ENCODE peak calls at places on chromosomes 2 and 18, in seven cellular contexts. D, I, M, L, F, O and G are unnamed samples.

GRCh38 chr2:136439277-136439676 is 321.3 kb upstream of the CXCR4 start:
- DNase-seq in D (no peak), I (no peak), M (no peak), L (no peak), F (no peak), O (no peak), G (peak)

GRCh38 chr2:1440581-1440980 is 27.3 kb downstream of the TPO start:
- DNase-seq in D (no peak), I (no peak), M (no peak), L (no peak), F (no peak), O (no peak), G (no peak)

GRCh38 chr18:55588876-55589595 is 1.0 kb upstream of the TCF4 start:
- DNase-seq in D (no peak), I (no peak), M (no peak), L (peak), F (peak), O (no peak), G (peak)

GRCh38 chr2:120066708-120067547 is 54.1 kb downstream of the EPB41L5 start:
- DNase-seq in D (no peak), I (no peak), M (no peak), L (peak), F (peak), O (no peak), G (no peak)

GRCh38 chr2:105296017-105296611 is 33.4 kb downstream of the TGFBRAP1 start:
- DNase-seq in D (no peak), I (no peak), M (no peak), L (peak), F (no peak), O (no peak), G (no peak)

GRCh38 chr2:181275643-181276070 is 181.5 kb upstream of the ITGA4 start:
- DNase-seq in D (no peak), I (no peak), M (peak), L (no peak), F (no peak), O (no peak), G (no peak)

GRCh38 chr2:96869824-96870630 is at the start of gene SEMA4C:
- DNase-seq in D (no peak), I (no peak), M (peak), L (peak), F (peak), O (peak), G (peak)

GRCh38 chr2:197247083-197247482 is 63.5 kb downstream of the ANKRD44 start:
- DNase-seq in D (no peak), I (no peak), M (no peak), L (no peak), F (no peak), O (no peak), G (no peak)

GRCh38 chr2:94993176-94994062 is 32.1 kb upstream of the MAL start:
- DNase-seq in D (no peak), I (no peak), M (no peak), L (no peak), F (no peak), O (no peak), G (no peak)

GRCh38 chr2:144414324-144414845 is 105.5 kb downstream of the ZEB2 start:
- DNase-seq in D (peak), I (peak), M (no peak), L (peak), F (peak), O (no peak), G (no peak)

GRCh38 chr2:234463626-234464290 is 33.1 kb downstream of the ARL4C start:
- DNase-seq in D (no peak), I (no peak), M (no peak), L (no peak), F (no peak), O (peak), G (no peak)

GRCh38 chr18:8643479-8643878 is 34.2 kb downstream of the RAB12 start:
- DNase-seq in D (no peak), I (no peak), M (no peak), L (peak), F (no peak), O (no peak), G (no peak)